ENCODE peak calls at places on chromosome 6, in four cellular contexts. T is suprapubic skin, R is sigmoid colon, I is A549. K is an unnamed sample.

GRCh38 chr6:2877057-2877882 is 25.8 kb downstream of the SERPINB9 start:
- DNase-seq in I (peak; percentile 86), T (no peak), R (no peak), K (no peak)

GRCh38 chr6:125918681-125919566 is 37.6 kb upstream of the HINT3 start:
- DNase-seq in I (peak; percentile 92), R (peak; percentile 67), T (no peak), K (no peak)

GRCh38 chr6:150143521-150144293 is 863 bp downstream of the PPP1R14C start:
- DNase-seq in T (no peak), I (no peak), R (no peak), K (no peak)

GRCh38 chr6:31771992-31772358 is 5.2 kb downstream of the VWA7 start:
- DNase-seq in R (no peak), I (no peak), T (no peak), K (no peak)

GRCh38 chr6:149318581-149319286 is 1.2 kb downstream of the TAB2 start:
- DNase-seq in T (no peak), I (no peak), R (no peak), K (no peak)

GRCh38 chr6:54354608-54355007 is 46.4 kb downstream of the TINAG start:
- DNase-seq in T (no peak), I (no peak), R (no peak), K (no peak)

GRCh38 chr6:44650495-44650894 is 263.0 kb downstream of the CDC5L start:
- DNase-seq in R (no peak), T (no peak), I (no peak), K (no peak)

GRCh38 chr6:3176562-3177355 is 19.4 kb upstream of the TUBB2A start:
- DNase-seq in R (no peak), I (peak; percentile 75), T (peak; percentile 65), K (peak; percentile 91)

GRCh38 chr6:31791324-31792089 is 4.0 kb downstream of the VARS1 start:
- DNase-seq in I (peak; percentile 33), R (no peak), T (no peak), K (peak; percentile 68)

GRCh38 chr6:79947191-79948173 is at the start of gene ELOVL4:
- DNase-seq in I (peak; percentile 57), T (peak; percentile 70), R (peak; percentile 85), K (no peak)

GRCh38 chr6:170393807-170394399 is 87.3 kb downstream of the FAM120B start:
- DNase-seq in T (no peak), I (no peak), R (no peak), K (no peak)

GRCh38 chr6:85472744-85473143 is 22.9 kb downstream of the NT5E start:
- DNase-seq in I (no peak), R (no peak), T (no peak), K (no peak)

GRCh38 chr6:82363368-82364086 is at the start of gene TPBG:
- DNase-seq in R (peak; percentile 70), T (peak; percentile 77), I (peak; percentile 72), K (peak; percentile 55)

GRCh38 chr6:116840091-116840490 is 11.2 kb upstream of the GPRC6A start:
- DNase-seq in T (no peak), R (no peak), I (no peak), K (no peak)

GRCh38 chr6:13613029-13613594 is 2.0 kb upstream of the NOL7 start:
- DNase-seq in R (no peak), T (no peak), I (no peak), K (no peak)

GRCh38 chr6:113980937-113981554 is 10.1 kb upstream of the HDAC2 start:
- DNase-seq in R (no peak), I (peak; percentile 23), T (no peak), K (no peak)

GRCh38 chr6:126797981-126798380 is 320.5 kb upstream of the RSPO3 start:
- DNase-seq in T (no peak), I (no peak), R (no peak), K (no peak)

GRCh38 chr6:136401749-136402148 is 112.1 kb upstream of the BCLAF1 start:
- DNase-seq in T (no peak), I (no peak), R (no peak), K (no peak)

GRCh38 chr6:18763086-18763485 is 375.9 kb downstream of the RNF144B start:
- DNase-seq in T (no peak), R (no peak), I (no peak), K (no peak)

GRCh38 chr6:167543602-167544506 is 219.0 kb downstream of the TTLL2 start:
- DNase-seq in R (peak; percentile 88), T (peak; percentile 82), I (no peak), K (no peak)

GRCh38 chr6:80234411-80234810 is 127.9 kb downstream of the BCKDHB start:
- DNase-seq in I (no peak), T (no peak), R (no peak), K (no peak)

GRCh38 chr6:133937909-133938308 is 15.1 kb upstream of the TBPL1 start:
- DNase-seq in T (no peak), R (no peak), I (no peak), K (no peak)

GRCh38 chr6:133945158-133945557 is 7.9 kb upstream of the TBPL1 start:
- DNase-seq in R (no peak), I (peak; percentile 3), T (no peak), K (no peak)

GRCh38 chr6:133938533-133938932 is 14.5 kb upstream of the TBPL1 start:
- DNase-seq in R (no peak), T (no peak), I (no peak), K (no peak)

GRCh38 chr6:133939778-133940667 is 13.0 kb upstream of the TBPL1 start:
- DNase-seq in R (no peak), I (no peak), T (no peak), K (no peak)
- TF ChIP-seq POLR2A in R (no peak), I (no peak), T (no peak), K (no peak)

GRCh38 chr6:24357336-24358218 is at the start of gene DCDC2:
- DNase-seq in R (peak; percentile 64), I (peak; percentile 76), T (peak; percentile 71), K (no peak)
- TF ChIP-seq POLR2A in R (no peak), I (no peak), T (no peak), K (no peak)

GRCh38 chr6:76779068-76779467 is 684.2 kb downstream of the HTR1B start:
- DNase-seq in T (no peak), I (no peak), R (no peak), K (no peak)

GRCh38 chr6:76771076-76771634 is 692.1 kb downstream of the HTR1B start:
- DNase-seq in R (no peak), I (no peak), T (no peak), K (no peak)

GRCh38 chr6:76776876-76777275 is 686.4 kb downstream of the HTR1B start:
- DNase-seq in I (no peak), R (no peak), T (no peak), K (no peak)

GRCh38 chr6:76772951-76773350 is 690.3 kb downstream of the HTR1B start:
- DNase-seq in R (no peak), T (no peak), I (no peak), K (no peak)

GRCh38 chr6:76774750-76775396 is 688.4 kb downstream of the HTR1B start:
- DNase-seq in T (no peak), R (no peak), I (no peak), K (no peak)
- TF ChIP-seq POLR2A in T (no peak), R (no peak), I (no peak), K (no peak)

DNA sequence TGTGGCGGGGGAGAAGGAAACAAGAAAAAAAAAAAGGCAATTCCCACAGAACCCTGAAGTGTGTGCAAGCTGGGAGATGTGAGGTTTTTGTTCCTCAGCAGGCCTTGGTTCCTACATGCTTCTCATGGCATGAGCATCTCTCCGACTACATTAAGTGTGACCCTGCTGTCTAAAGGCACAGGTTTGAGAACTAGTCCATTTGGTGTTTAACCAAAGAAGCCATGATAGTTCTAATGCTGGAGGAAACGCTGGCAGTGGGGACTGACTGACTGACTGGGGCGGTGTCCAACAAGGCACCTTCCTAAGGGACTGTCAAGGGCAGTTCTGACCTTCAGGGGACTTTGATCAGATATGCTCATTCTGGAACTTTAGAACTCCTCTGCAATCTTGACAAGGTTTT is 3.8 kb downstream of the TXNDC5 start:
- DNase-seq in T (no peak), I (no peak), R (no peak), K (no peak)
- TF ChIP-seq POLR2A in T (no peak), I (no peak), R (no peak), K (no peak)

GRCh38 chr6:105992315-105992961 is 93.7 kb upstream of the PRDM1 start:
- DNase-seq in R (peak; percentile 84), I (peak; percentile 74), T (peak; percentile 82), K (peak; percentile 87)

GRCh38 chr6:105995403-105995699 is 90.8 kb upstream of the PRDM1 start:
- DNase-seq in T (no peak), R (no peak), I (no peak), K (no peak)

GRCh38 chr6:105994522-105995402 is 91.4 kb upstream of the PRDM1 start:
- DNase-seq in R (peak; percentile 69), T (peak; percentile 78), I (peak; percentile 39), K (peak; percentile 28)

GRCh38 chr6:105993341-105993740 is 92.8 kb upstream of the PRDM1 start:
- DNase-seq in T (no peak), I (no peak), R (no peak), K (no peak)

DNA sequence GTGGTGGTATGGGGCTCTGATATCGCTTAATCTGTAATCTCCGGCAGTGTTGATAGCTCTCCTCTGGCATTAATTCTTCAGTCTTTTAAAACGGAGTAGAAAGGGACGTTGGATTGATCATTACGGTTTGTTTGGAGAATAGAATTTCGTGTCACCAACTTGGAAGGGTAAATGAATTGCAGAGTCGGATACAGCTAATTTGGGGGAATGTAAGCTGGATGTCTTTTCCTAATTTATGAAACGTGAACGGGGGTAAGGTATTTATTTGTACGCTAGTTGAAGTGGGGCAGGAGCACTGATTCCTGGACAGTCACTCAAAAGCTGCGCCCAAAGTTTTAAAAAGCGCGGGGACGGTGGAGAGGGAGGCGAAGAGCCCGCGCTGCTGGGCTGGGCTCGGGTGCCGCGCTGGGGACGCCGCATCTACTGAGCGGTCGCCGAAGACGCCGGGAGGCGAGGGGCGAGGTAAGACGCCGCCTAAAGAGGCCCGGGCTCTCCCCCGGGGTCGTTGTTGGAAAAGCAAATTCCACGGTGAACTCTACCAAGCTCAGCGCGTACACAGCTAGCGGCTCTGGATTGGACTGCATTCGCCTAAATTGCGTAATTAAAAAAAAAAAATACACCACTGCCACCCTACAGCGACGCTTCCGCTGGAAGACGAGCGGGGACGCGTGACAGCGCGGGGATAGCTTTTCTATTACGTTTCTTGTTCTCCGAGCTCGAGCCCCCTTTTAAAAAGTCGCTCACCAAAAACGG is 92.2 kb upstream of the PRDM1 start:
- DNase-seq in T (no peak), I (no peak), R (no peak), K (no peak)
- TF ChIP-seq POLR2A in T (no peak), I (no peak), R (no peak), K (no peak)

GRCh38 chr6:156794963-156795362 is 17.8 kb downstream of the ARID1B start:
- DNase-seq in T (no peak), R (no peak), I (no peak), K (no peak)
- TF ChIP-seq POLR2A in T (no peak), R (no peak), I (no peak), K (no peak)